ENCODE peak calls at places on chromosomes 12 and 14, in seven cellular contexts. Y is astrocyte, C is IMR-90, T is neuronal stem cell, A is SK-N-SH, E is neural progenitor cell, K is NT2/D1. R is an unnamed sample.
A peak's percentile ranks its signal among the peaks of the same experiment; 100 is the strongest.

GRCh38 chr14:78512021-78512420 is 341.8 kb downstream of the NRXN3 start:
- DNase-seq in C (no peak), K (no peak), A (no peak), T (no peak), Y (no peak), E (no peak), R (no peak)

GRCh38 chr12:17369556-17369955 is 720.4 kb downstream of the RERGL start:
- DNase-seq in K (no peak), A (no peak), Y (no peak), E (no peak), C (no peak), T (no peak), R (no peak)

GRCh38 chr12:5654019-5654418 is 222.1 kb downstream of the NTF3 start:
- DNase-seq in K (no peak), T (no peak), E (no peak), Y (no peak), A (no peak), C (no peak), R (no peak)

GRCh38 chr14:102831163-102831804 is 54.0 kb downstream of the TRAF3 start:
- DNase-seq in A (no peak), E (no peak), T (no peak), K (no peak), C (no peak), Y (no peak), R (no peak)

GRCh38 chr12:93318720-93319522 is 58.8 kb upstream of the NUDT4 start:
- DNase-seq in T (no peak), K (no peak), A (no peak), Y (no peak), C (no peak), E (peak; percentile 13), R (no peak)

GRCh38 chr14:80216818-80217217 is 5.5 kb upstream of the DIO2 start:
- DNase-seq in E (no peak), T (no peak), Y (peak; percentile 34), C (peak; percentile 17), A (no peak), K (no peak), R (no peak)

GRCh38 chr14:30153662-30154061 is 226.0 kb upstream of the PRKD1 start:
- DNase-seq in Y (no peak), A (no peak), E (no peak), K (no peak), C (no peak), T (no peak), R (no peak)

GRCh38 chr14:100721568-100721967 is 5.1 kb upstream of the DLK1 start:
- DNase-seq in A (no peak), C (peak; percentile 14), T (no peak), Y (peak; percentile 35), K (no peak), E (no peak), R (no peak)

GRCh38 chr12:68373836-68374314 is 41.7 kb upstream of the MDM1 start:
- DNase-seq in A (no peak), Y (no peak), E (no peak), T (no peak), K (no peak), C (no peak), R (no peak)

GRCh38 chr14:72738181-72738611 is 155.7 kb downstream of the DPF3 start:
- DNase-seq in A (no peak), T (no peak), K (no peak), C (no peak), E (no peak), Y (no peak), R (peak; percentile 3)

GRCh38 chr12:46430340-46430948 is 57.9 kb upstream of the SLC38A2 start:
- DNase-seq in Y (peak; percentile 88), C (peak; percentile 89), T (no peak), E (no peak), A (no peak), K (no peak), R (peak; percentile 37)

GRCh38 chr14:88929656-88930436 is 105.4 kb downstream of the TTC8 start:
- DNase-seq in A (no peak), K (no peak), T (no peak), Y (no peak), E (no peak), C (no peak), R (no peak)

GRCh38 chr12:51415931-51416330 is 8.7 kb upstream of the SLC4A8 start:
- DNase-seq in T (no peak), Y (no peak), E (no peak), A (no peak), C (no peak), K (no peak), R (no peak)

GRCh38 chr12:53057816-53058500 is 8.1 kb downstream of the TNS2 start:
- DNase-seq in Y (no peak), K (no peak), A (no peak), E (no peak), T (no peak), C (no peak), R (no peak)

GRCh38 chr12:71768900-71769299 is 14.2 kb downstream of the RAB21 start:
- DNase-seq in A (no peak), K (no peak), E (no peak), Y (no peak), T (no peak), C (no peak), R (no peak)

GRCh38 chr12:40149673-40150260 is 43.9 kb upstream of the SLC2A13 start:
- DNase-seq in E (no peak), T (no peak), A (no peak), Y (no peak), C (no peak), K (no peak), R (peak; percentile 23)

GRCh38 chr12:104723895-104724294 is 234.2 kb downstream of the SLC41A2 start:
- DNase-seq in Y (no peak), K (no peak), T (no peak), E (no peak), C (no peak), A (no peak), R (no peak)

GRCh38 chr12:31021809-31022492 is 51.7 kb upstream of the DDX11 start:
- DNase-seq in Y (peak; percentile 60), K (no peak), T (no peak), A (no peak), E (no peak), C (no peak), R (no peak)

GRCh38 chr14:92556255-92556741 is 42.7 kb downstream of the RIN3 start:
- DNase-seq in K (no peak), C (peak; percentile 18), A (no peak), T (no peak), Y (no peak), E (no peak), R (no peak)

GRCh38 chr14:69398818-69399210 is 322 bp downstream of the SLC39A9 start:
- DNase-seq in C (no peak), K (no peak), T (no peak), E (no peak), Y (no peak), A (no peak), R (no peak)

GRCh38 chr14:77124345-77125274 is 17.0 kb downstream of the ZDHHC22 start:
- DNase-seq in Y (no peak), A (peak; percentile 92), K (no peak), E (peak; percentile 82), T (peak; percentile 40), C (peak; percentile 16), R (peak; percentile 46)

GRCh38 chr14:100214768-100215079 is 24.2 kb upstream of the YY1 start:
- DNase-seq in A (no peak), C (no peak), K (no peak), Y (no peak), T (no peak), E (no peak), R (no peak)

GRCh38 chr14:56133547-56133946 is 15.3 kb downstream of the PELI2 start:
- DNase-seq in Y (no peak), A (no peak), C (no peak), T (no peak), K (no peak), E (peak; percentile 24), R (no peak)

GRCh38 chr14:56129941-56130340 is 11.7 kb downstream of the PELI2 start:
- DNase-seq in K (no peak), T (no peak), E (peak; percentile 38), A (no peak), Y (no peak), C (no peak), R (no peak)

GRCh38 chr14:56131004-56131864 is 13.0 kb downstream of the PELI2 start:
- DNase-seq in Y (no peak), A (no peak), C (no peak), K (no peak), T (no peak), E (no peak), R (no peak)

GRCh38 chr14:56135001-56135400 is 16.8 kb downstream of the PELI2 start:
- DNase-seq in Y (no peak), C (no peak), A (no peak), K (no peak), E (no peak), T (no peak), R (no peak)

GRCh38 chr14:56131865-56132830 is 13.9 kb downstream of the PELI2 start:
- DNase-seq in A (no peak), E (peak; percentile 65), C (no peak), Y (no peak), T (no peak), K (no peak), R (no peak)
- H3K9ac ChIP-seq in A (no peak overlapping the region), E (no peak overlapping the region), C (no peak overlapping the region), Y (no peak overlapping the region), T (no peak overlapping the region), K (no peak overlapping the region), R (no peak overlapping the region)

DNA sequence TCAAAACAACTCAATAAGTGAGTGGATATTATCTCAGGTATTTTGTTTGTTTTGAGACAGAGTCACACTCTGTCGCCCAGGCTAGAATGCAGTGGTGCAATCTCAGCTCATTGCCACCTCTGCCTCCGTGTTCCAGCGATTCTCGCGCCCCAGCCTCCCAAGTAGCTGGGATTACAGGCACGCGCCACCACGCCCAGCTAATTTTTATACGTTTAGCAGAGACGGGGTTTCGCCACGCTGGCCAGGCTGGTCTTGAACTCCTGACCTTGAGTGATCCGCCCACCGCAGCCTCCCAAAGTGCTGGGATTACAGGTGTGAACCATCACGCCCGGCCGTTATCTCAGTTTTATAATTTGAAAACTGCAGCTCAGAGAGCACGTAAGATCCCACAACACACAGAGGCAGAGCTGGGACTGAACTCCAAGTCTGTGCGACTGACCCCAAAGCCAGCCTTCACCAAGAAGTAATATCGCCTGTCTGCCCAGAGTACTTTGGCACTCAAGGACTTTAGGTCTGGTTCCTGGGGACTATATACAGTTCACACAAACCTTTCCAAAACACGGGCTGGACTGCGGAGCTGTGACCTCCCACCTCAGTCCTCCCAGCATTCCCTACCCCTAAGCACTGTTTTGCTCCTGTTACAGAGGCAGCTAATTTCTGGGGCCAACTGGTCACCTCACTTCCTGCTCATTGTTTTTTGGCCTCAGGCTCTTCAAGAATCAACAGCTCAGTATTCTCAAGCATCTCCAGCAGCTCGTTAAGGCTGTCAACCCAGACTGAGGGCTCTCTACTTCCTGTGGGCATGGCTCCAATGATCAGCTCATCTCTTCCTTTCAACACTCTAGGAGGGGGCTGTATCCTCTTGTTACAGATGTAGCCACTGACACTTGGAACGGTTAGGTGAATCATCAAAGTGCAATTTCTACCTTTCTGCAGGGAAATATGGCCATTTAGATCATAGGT is 22.5 kb downstream of the TESC start:
- DNase-seq in E (no peak), A (no peak), C (no peak), K (peak; percentile 57), T (no peak), Y (no peak), R (no peak)
- H3K9ac ChIP-seq in E (no peak overlapping the region), A (no peak overlapping the region), C (no peak overlapping the region), K (no peak overlapping the region), T (no peak overlapping the region), Y (no peak overlapping the region), R (no peak overlapping the region)

GRCh38 chr14:89956294-89957009 is 725 bp downstream of the TDP1 start:
- DNase-seq in T (peak; percentile 56), A (no peak), E (peak; percentile 72), K (no peak), C (peak; percentile 94), Y (peak; percentile 91), R (peak; percentile 68)
- H3K9ac ChIP-seq in T (peak overlapping the region; percentile 92), A (peak overlapping the region; percentile 92), E (peak overlapping the region; percentile 40), K (peak overlapping the region; percentile 96), C (peak overlapping the region; percentile 59), Y (peak overlapping the region; percentile 97), R (peak overlapping the region; percentile 86)

GRCh38 chr12:13976880-13977279 is 4.5 kb downstream of the GRIN2B start:
- DNase-seq in K (no peak), C (no peak), A (no peak), T (no peak), Y (no peak), E (no peak), R (no peak)
- H3K9ac ChIP-seq in K (no peak overlapping the region), C (no peak overlapping the region), A (no peak overlapping the region), T (no peak overlapping the region), Y (no peak overlapping the region), E (no peak overlapping the region), R (no peak overlapping the region)